ENCODE peak calls at places on chromosomes 12 and 14, in five cellular contexts. K is brain microvascular endothelial cell; T is CD8-positive, alpha-beta T cell; X is AG04449; S is AG09309. J is an unnamed sample.

GRCh38 chr14:74964787-74965769 is 9.7 kb upstream of the PGF start:
- DNase-seq in K (no peak), T (no peak), X (no peak), S (no peak), J (no peak)

GRCh38 chr14:71365305-71365865 is 458.1 kb downstream of the PCNX1 start:
- DNase-seq in K (no peak), T (no peak), X (no peak), S (no peak), J (no peak)

GRCh38 chr14:68018598-68018997 is 199.0 kb downstream of the RAD51B start:
- DNase-seq in K (no peak), T (no peak), X (no peak), S (no peak), J (no peak)

GRCh38 chr12:12056951-12057350 is 13.8 kb upstream of the BCL2L14 start:
- DNase-seq in K (no peak), T (no peak), X (no peak), S (no peak), J (no peak)

GRCh38 chr12:110100315-110100970 is 23.7 kb upstream of the IFT81 start:
- DNase-seq in K (peak; percentile 75), T (peak; percentile 66), X (no peak), S (no peak), J (no peak)

GRCh38 chr12:11710431-11710830 is 61.0 kb downstream of the ETV6 start:
- DNase-seq in K (no peak), T (no peak), X (no peak), S (no peak), J (no peak)

GRCh38 chr12:13175499-13175898 is 21.0 kb upstream of the EMP1 start:
- DNase-seq in K (no peak), T (no peak), X (no peak), S (no peak), J (no peak)

GRCh38 chr12:52440821-52441319 is 6.7 kb upstream of the KRT75 start:
- DNase-seq in K (peak; percentile 41), T (no peak), X (peak; percentile 34), S (no peak), J (peak; percentile 29)

GRCh38 chr12:54360717-54361456 is 3.4 kb downstream of the GPR84 start:
- DNase-seq in K (peak; percentile 75), T (peak; percentile 63), X (no peak), S (no peak), J (no peak)

GRCh38 chr12:123506059-123506842 is 27.3 kb downstream of the RILPL1 start:
- DNase-seq in K (no peak), T (no peak), X (no peak), S (no peak), J (no peak)

GRCh38 chr12:119578112-119578511 is 15.5 kb upstream of the TMEM233 start:
- DNase-seq in K (no peak), T (no peak), X (no peak), S (no peak), J (peak; percentile 33)

GRCh38 chr12:85138833-85139232 is 102.7 kb downstream of the LRRIQ1 start:
- DNase-seq in K (no peak), T (no peak), X (no peak), S (no peak), J (no peak)

GRCh38 chr14:100578552-100578951 is 8.7 kb downstream of the BEGAIN start:
- DNase-seq in K (no peak), T (no peak), X (no peak), S (no peak), J (no peak)

GRCh38 chr14:71243697-71244096 is 336.4 kb downstream of the PCNX1 start:
- DNase-seq in K (peak; percentile 55), T (no peak), X (peak; percentile 95), S (peak; percentile 91), J (peak; percentile 71)

GRCh38 chr12:104686196-104686595 is 229.4 kb downstream of the CHST11 start:
- DNase-seq in K (no peak), T (no peak), X (no peak), S (no peak), J (no peak)

GRCh38 chr12:121748571-121749265 is 36.2 kb downstream of the TMEM120B start:
- DNase-seq in K (peak; percentile 93), T (no peak), X (peak; percentile 44), S (peak; percentile 27), J (peak; percentile 90)

GRCh38 chr12:83016226-83016835 is 329.6 kb downstream of the TMTC2 start:
- DNase-seq in K (peak; percentile 92), T (no peak), X (peak; percentile 4), S (peak; percentile 76), J (peak; percentile 79)

GRCh38 chr14:50766338-50766886 is 64.5 kb downstream of the NIN start:
- DNase-seq in K (peak; percentile 80), T (no peak), X (no peak), S (no peak), J (no peak)

GRCh38 chr14:93033983-93034670 is 81.6 kb downstream of the ITPK1 start:
- DNase-seq in K (no peak), T (peak; percentile 65), X (no peak), S (no peak), J (no peak)

GRCh38 chr12:75766263-75767160 is 255.1 kb upstream of the KRR1 start:
- DNase-seq in K (peak; percentile 38), T (no peak), X (no peak), S (no peak), J (peak; percentile 43)

GRCh38 chr12:105562727-105563072 is 232.2 kb downstream of the C12orf75 start:
- DNase-seq in K (no peak), T (no peak), X (no peak), S (no peak), J (no peak)

GRCh38 chr12:22881878-22882277 is 256.9 kb downstream of the ETNK1 start:
- DNase-seq in K (no peak), T (no peak), X (no peak), S (no peak), J (no peak)

GRCh38 chr12:130429656-130430505 is 92.2 kb downstream of the PIWIL1 start:
- DNase-seq in K (no peak), T (no peak), X (no peak), S (no peak), J (no peak)

GRCh38 chr12:49232940-49233841 is 31.7 kb upstream of the TUBA1C start:
- DNase-seq in K (peak; percentile 62), T (no peak), X (no peak), S (no peak), J (no peak)

GRCh38 chr12:53603804-53604203 is 22.4 kb downstream of the ATF7 start:
- DNase-seq in K (no peak), T (no peak), X (no peak), S (no peak), J (no peak)

GRCh38 chr12:19801941-19802340 is 362.6 kb downstream of the AEBP2 start:
- DNase-seq in K (no peak), T (no peak), X (no peak), S (no peak), J (no peak)

GRCh38 chr12:125131958-125132357 is 66.7 kb downstream of the AACS start:
- DNase-seq in K (no peak), T (no peak), X (no peak), S (no peak), J (no peak)

DNA sequence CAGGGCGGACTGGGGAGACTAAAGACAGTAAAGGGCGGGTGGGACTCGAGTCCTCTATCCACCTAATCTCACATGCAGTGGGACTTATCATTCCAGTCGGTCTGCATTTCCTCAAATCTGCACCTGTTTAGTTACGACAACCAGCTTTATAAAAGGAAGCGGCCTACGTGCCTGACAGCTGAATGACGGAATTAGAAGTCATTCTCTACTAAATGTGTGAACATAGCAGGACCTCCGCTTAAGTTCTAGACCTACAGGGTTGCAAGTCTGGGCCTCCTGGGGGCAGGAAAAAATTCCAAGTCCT is 109.8 kb upstream of the EGLN3 start:
- DNase-seq in K (no peak), T (no peak), X (no peak), S (no peak), J (no peak)
- H3K4me3 ChIP-seq in K (peak overlapping the region; percentile 66), T (peak overlapping the region; percentile 55), X (peak overlapping the region; percentile 63), S (peak overlapping the region; percentile 64), J (peak overlapping the region; percentile 54)

GRCh38 chr14:54570651-54571415 is 3.9 kb downstream of the SAMD4A start:
- DNase-seq in K (peak; percentile 46), T (no peak), X (no peak), S (peak; percentile 70), J (no peak)
- H3K4me3 ChIP-seq in K (no peak overlapping the region), T (no peak overlapping the region), X (peak overlapping the region; percentile 30), S (no peak overlapping the region), J (no peak overlapping the region)

GRCh38 chr14:24674204-24674970 is 40.4 kb upstream of the GZMB start:
- DNase-seq in K (no peak), T (peak; percentile 56), X (no peak), S (no peak), J (no peak)
- H3K4me3 ChIP-seq in K (no peak overlapping the region), T (peak overlapping the region; percentile 21), X (no peak overlapping the region), S (no peak overlapping the region), J (no peak overlapping the region)

GRCh38 chr12:66051361-66051760 is 79.2 kb downstream of the LLPH start:
- DNase-seq in K (no peak), T (no peak), X (no peak), S (no peak), J (no peak)
- H3K4me3 ChIP-seq in K (no peak overlapping the region), T (no peak overlapping the region), X (no peak overlapping the region), S (no peak overlapping the region), J (no peak overlapping the region)

DNA sequence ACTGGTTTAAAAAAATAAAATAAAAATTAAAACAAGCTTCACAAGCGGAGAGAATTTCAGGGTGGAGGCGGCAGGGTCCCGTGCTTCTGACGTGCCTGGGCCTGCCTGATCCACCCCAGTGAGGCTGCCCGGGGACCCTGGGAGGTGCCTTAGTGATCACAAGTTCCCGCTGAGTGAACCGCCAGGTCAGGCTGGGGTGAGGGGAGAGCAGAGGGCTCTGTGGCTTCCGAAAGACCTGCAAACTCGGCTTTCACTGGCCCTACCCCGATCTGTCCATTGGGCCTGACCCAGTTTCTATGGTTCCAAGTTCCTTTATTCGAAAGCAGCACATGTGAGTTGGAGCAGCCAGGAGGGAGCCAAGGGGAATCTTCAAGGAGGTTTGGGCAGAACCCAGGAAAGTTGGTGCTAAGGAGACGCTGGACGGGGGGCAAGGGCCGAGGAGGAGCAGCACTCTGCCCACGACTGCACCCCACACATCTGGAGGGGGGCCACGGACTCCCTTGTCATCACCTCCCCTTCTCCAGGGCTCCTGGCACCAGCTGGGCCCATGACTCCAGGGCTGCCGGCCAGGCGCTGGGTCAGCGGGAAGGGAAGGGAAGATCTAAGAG is 12.9 kb downstream of the MMP14 start:
- DNase-seq in K (peak; percentile 20), T (no peak), X (no peak), S (no peak), J (no peak)
- H3K4me3 ChIP-seq in K (no peak overlapping the region), T (no peak overlapping the region), X (no peak overlapping the region), S (no peak overlapping the region), J (no peak overlapping the region)

GRCh38 chr14:52918486-52918885 is 32.4 kb downstream of the FERMT2 start:
- DNase-seq in K (peak; percentile 66), T (peak; percentile 14), X (no peak), S (no peak), J (peak; percentile 39)
- H3K4me3 ChIP-seq in K (no peak overlapping the region), T (no peak overlapping the region), X (no peak overlapping the region), S (no peak overlapping the region), J (no peak overlapping the region)

J was measured in skeletal muscle cell.